ENCODE peak calls at places on chromosomes 1 and 21, in four cellular contexts. U is transverse colon; C is stimulated activated CD8-positive, alpha-beta memory T cell treated with anti-CD3 and anti-CD28 coated beads, Interleukin-15, amount 100 ng/mL, for 24 hours; X is neuronal stem cell. S is an unnamed sample.

GRCh38 chr1:3021233-3021671 is at the start of gene ACTRT2:
- DNase-seq in U (peak; percentile 5), C (no peak), X (peak; percentile 11), S (no peak)

GRCh38 chr1:100719490-100719889 is at the start of gene VCAM1:
- DNase-seq in U (no peak), C (no peak), X (peak; percentile 55), S (no peak)

GRCh38 chr1:61226791-61227567 is 144.6 kb downstream of the NFIA start:
- DNase-seq in U (peak; percentile 52), C (no peak), X (no peak), S (peak; percentile 63)

GRCh38 chr1:39509360-39510009 is 18.0 kb downstream of the BMP8A start:
- DNase-seq in U (peak; percentile 71), C (no peak), X (no peak), S (peak; percentile 42)

GRCh38 chr1:206890125-206890637 is 7.1 kb upstream of the IL24 start:
- DNase-seq in U (no peak), C (no peak), X (no peak), S (no peak)

GRCh38 chr1:218711021-218711420 is 365.9 kb downstream of the TGFB2 start:
- DNase-seq in U (no peak), C (no peak), X (no peak), S (no peak)

GRCh38 chr21:16377120-16377658 is 647.4 kb downstream of the USP25 start:
- DNase-seq in U (no peak), C (no peak), X (no peak), S (no peak)

GRCh38 chr1:16075337-16076002 is 2.0 kb upstream of the FAM131C start:
- DNase-seq in U (no peak), C (no peak), X (no peak), S (no peak)

GRCh38 chr21:32889596-32889995 is 118.0 kb upstream of the PAXBP1 start:
- DNase-seq in U (no peak), C (no peak), X (no peak), S (no peak)

S was measured in colonic mucosa.